ENCODE peak calls at places on chromosomes 13 and 19, in four cellular contexts. J, A, B and I are unnamed samples.

GRCh38 chr13:102707465-102707864 is 12.6 kb upstream of the METTL21C start:
- DNase-seq in J (no peak), A (no peak), B (peak; percentile 78), I (no peak)

GRCh38 chr13:20633802-20634201 is 66.8 kb downstream of the IFT88 start:
- DNase-seq in J (no peak), A (no peak), B (no peak), I (no peak)

GRCh38 chr19:17158584-17158983 is 56.6 kb upstream of the USE1 start:
- DNase-seq in J (no peak), A (no peak), B (no peak), I (no peak)

GRCh38 chr13:27283906-27284523 is 13.4 kb downstream of the RASL11A start:
- DNase-seq in J (no peak), A (no peak), B (no peak), I (peak; percentile 19)

GRCh38 chr19:18000981-18001836 is 6.8 kb upstream of the ARRDC2 start:
- DNase-seq in J (no peak), A (no peak), B (peak; percentile 88), I (peak; percentile 77)

GRCh38 chr13:48181482-48182145 is 51.4 kb upstream of the ITM2B start:
- DNase-seq in J (no peak), A (no peak), B (no peak), I (no peak)

GRCh38 chr19:49921871-49922755 is 6.9 kb upstream of the ATF5 start:
- DNase-seq in J (no peak), A (no peak), B (peak; percentile 86), I (no peak)

GRCh38 chr19:4456566-4456842 is 1.1 kb downstream of the UBXN6 start:
- DNase-seq in J (no peak), A (no peak), B (peak; percentile 88), I (peak; percentile 51)

DNA sequence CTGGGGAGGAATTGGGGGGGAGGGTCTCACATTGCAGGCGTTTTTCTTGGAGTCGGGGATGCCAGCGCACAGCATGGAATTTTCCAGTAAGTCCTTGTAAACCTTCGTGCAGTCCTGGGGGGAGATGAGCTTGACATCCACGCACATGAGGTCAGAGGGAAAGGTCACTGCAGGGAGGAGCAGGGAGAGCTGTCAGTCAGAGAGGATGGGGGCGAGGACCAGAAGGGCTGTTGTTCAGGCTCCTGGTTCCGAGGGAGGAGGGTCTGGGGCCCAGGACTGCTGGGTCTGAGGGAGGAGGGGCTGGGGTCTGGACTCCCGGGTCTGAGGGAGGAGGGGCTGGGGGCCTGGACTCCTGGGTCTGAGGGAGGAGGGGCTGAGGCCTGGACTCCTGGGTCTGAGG is 4.0 kb downstream of the KLK7 start:
- DNase-seq in J (no peak), A (no peak), B (no peak), I (no peak)
- H2BK12ac ChIP-seq in J (no peak overlapping the region), A (no peak overlapping the region), B (no peak overlapping the region), I (no peak overlapping the region)

DNA sequence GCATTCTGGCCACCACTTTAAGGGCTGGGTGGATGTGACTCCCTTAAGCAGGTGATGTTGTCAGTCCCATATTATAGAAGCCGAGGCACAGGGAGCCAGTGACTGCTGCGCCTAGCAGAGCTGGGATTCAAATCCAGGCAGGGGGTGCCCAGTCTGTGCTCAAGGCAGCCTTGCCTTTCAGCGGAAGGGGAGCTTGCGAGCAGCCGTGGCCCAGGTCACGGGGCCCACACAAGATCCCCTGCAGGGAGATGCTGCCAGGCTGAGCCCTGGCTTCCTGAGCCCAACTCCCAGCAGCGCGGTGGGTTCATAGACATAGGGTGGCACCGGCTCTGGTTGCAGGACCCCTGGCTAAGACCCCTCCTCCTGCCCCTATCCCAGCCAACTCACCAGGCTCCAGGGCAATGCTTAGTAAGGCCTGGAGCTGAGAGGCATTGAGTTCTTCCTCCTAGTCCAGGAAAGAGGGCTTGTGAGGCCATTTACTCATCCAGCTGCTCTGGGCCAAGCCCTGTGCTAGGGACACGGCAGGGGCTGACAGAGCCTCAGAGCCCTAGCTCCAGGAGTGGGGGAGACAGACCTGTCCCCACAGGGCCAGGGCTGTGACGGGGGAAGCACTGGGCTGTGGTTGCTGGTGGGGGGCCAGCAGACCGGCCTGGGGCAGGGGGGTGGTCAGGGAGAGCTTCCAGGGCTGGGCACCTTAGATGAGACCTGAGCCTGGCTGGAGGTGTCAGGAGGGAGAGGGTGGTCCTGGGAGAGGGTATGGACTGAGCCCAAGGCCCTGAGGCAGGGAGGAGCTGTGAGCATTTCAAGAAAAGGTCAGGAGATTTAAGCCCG is 9.6 kb downstream of the CAPN12 start:
- DNase-seq in J (no peak), A (no peak), B (peak; percentile 43), I (peak; percentile 39)
- H2BK12ac ChIP-seq in J (no peak overlapping the region), A (peak overlapping the region; percentile 39), B (no peak overlapping the region), I (no peak overlapping the region)

GRCh38 chr19:10180459-10180858 is 14.3 kb downstream of the DNMT1 start:
- DNase-seq in J (no peak), A (no peak), B (no peak), I (no peak)
- H2BK12ac ChIP-seq in J (no peak overlapping the region), A (no peak overlapping the region), B (no peak overlapping the region), I (no peak overlapping the region)

GRCh38 chr13:113842336-113843062 is 21.4 kb downstream of the GAS6 start:
- DNase-seq in J (no peak), A (no peak), B (no peak), I (no peak)

GRCh38 chr13:113841355-113841653 is 22.6 kb downstream of the GAS6 start:
- DNase-seq in J (no peak), A (no peak), B (no peak), I (no peak)

GRCh38 chr13:113843864-113844556 is 19.9 kb downstream of the GAS6 start:
- DNase-seq in J (no peak), A (no peak), B (no peak), I (no peak)

GRCh38 chr13:113845055-113845454 is 18.8 kb downstream of the GAS6 start:
- DNase-seq in J (no peak), A (no peak), B (no peak), I (no peak)

DNA sequence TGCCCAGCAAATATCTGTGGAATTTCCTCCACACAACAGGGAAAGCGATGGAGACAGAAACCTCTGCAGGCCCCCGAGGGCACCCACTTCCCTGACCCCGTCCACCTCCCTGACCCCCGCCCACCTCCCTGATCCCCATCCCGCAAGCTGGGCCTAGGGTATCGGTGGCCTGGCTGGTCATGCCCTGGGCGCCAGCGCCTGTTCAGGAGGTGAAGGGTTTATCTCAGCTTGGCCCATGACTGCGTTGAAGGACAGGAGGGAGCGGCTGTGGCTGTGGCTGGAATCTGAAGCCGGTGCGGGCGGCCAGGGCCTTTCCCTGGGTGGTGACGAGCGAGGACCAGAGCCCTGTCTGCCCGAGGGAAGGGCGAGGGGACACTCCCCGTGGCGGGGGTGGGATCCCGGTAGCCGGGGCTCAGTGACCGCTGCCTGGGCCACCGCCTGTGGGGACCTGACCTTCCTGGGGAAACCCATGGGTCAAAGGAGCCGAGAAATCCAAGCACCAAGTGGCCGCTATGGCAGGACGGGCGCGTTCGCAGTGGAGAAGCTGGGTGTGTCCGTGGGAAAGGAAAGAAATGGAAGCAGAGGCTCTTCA is 20.7 kb downstream of the GAS6 start:
- DNase-seq in J (no peak), A (no peak), B (no peak), I (no peak)
- H2BK12ac ChIP-seq in J (peak overlapping the region; percentile 58), A (no peak overlapping the region), B (no peak overlapping the region), I (no peak overlapping the region)

GRCh38 chr19:27971869-27972268 is 1241.1 kb downstream of the UQCRFS1 start:
- DNase-seq in J (no peak), A (no peak), B (no peak), I (no peak)
- H2BK12ac ChIP-seq in J (no peak overlapping the region), A (peak overlapping the region; percentile 50), B (no peak overlapping the region), I (no peak overlapping the region)

GRCh38 chr19:2341247-2341705 is 12.8 kb downstream of the SPPL2B start:
- DNase-seq in J (no peak), A (no peak), B (no peak), I (no peak)
- H2BK12ac ChIP-seq in J (no peak overlapping the region), A (no peak overlapping the region), B (no peak overlapping the region), I (no peak overlapping the region)